ENCODE peak calls at places on chromosomes 16 and 17, in seven cellular contexts. A is fibroblast of mammary gland, O is astrocyte of the spinal cord, N is gastrocnemius medialis, E is lower leg skin, R is Peyer's patch, P is mesenchymal stem cell. M is an unnamed sample.

GRCh38 chr16:85357323-85357722 is 245.1 kb upstream of the CIBAR2 start:
- DNase-seq in R (no peak), E (no peak), P (no peak), O (no peak), A (no peak), N (no peak), M (no peak)

GRCh38 chr17:61000911-61001310 is 323.3 kb downstream of the BCAS3 start:
- DNase-seq in R (no peak), P (peak; percentile 63), E (no peak), O (peak; percentile 43), N (no peak), A (peak; percentile 89), M (peak; percentile 11)

GRCh38 chr16:67560827-67561342 is 1.4 kb upstream of the CTCF start:
- DNase-seq in P (no peak), N (no peak), O (no peak), E (no peak), R (no peak), A (no peak), M (no peak)

GRCh38 chr17:81518113-81518784 is 5.7 kb upstream of the ACTG1 start:
- DNase-seq in P (peak; percentile 51), R (no peak), E (no peak), N (no peak), A (no peak), O (no peak), M (no peak)

GRCh38 chr16:56356276-56357241 is 68.8 kb downstream of the AMFR start:
- DNase-seq in A (peak; percentile 80), P (peak; percentile 91), O (peak; percentile 89), N (peak; percentile 82), E (peak; percentile 94), R (peak; percentile 65), M (peak; percentile 93)

GRCh38 chr16:4866586-4866985 is 19.3 kb downstream of the UBN1 start:
- DNase-seq in E (peak; percentile 54), P (no peak), N (no peak), A (no peak), R (no peak), O (no peak), M (no peak)

GRCh38 chr17:82848022-82848592 is 8.3 kb upstream of the ZNF750 start:
- DNase-seq in P (no peak), E (no peak), R (no peak), N (peak; percentile 67), O (peak; percentile 86), A (peak; percentile 72), M (peak; percentile 50)

GRCh38 chr17:74768069-74768762 is 7.9 kb downstream of the NAT9 start:
- DNase-seq in P (no peak), O (peak; percentile 68), A (peak; percentile 81), R (no peak), N (peak; percentile 81), E (peak; percentile 93), M (no peak)

GRCh38 chr16:14509055-14509454 is 121.0 kb downstream of the PARN start:
- DNase-seq in O (peak; percentile 64), P (peak; percentile 47), R (no peak), A (peak; percentile 83), E (no peak), N (no peak), M (no peak)

GRCh38 chr16:80198265-80198994 is 342.4 kb upstream of the DYNLRB2 start:
- DNase-seq in O (peak; percentile 54), A (no peak), P (no peak), E (no peak), N (no peak), R (no peak), M (no peak)

GRCh38 chr16:10944249-10945064 is at the start of gene CLEC16A:
- DNase-seq in P (peak; percentile 96), E (peak; percentile 99), A (peak; percentile 96), R (peak; percentile 94), N (peak; percentile 97), O (peak; percentile 96), M (peak; percentile 98)

GRCh38 chr16:10947211-10947787 is 2.9 kb downstream of the CLEC16A start:
- DNase-seq in P (no peak), R (no peak), N (no peak), O (no peak), A (no peak), E (no peak), M (no peak)

GRCh38 chr16:10945065-10945787 is 862 bp downstream of the CLEC16A start:
- DNase-seq in P (no peak), R (no peak), A (no peak), E (no peak), O (no peak), N (no peak), M (no peak)

GRCh38 chr16:10949424-10949970 is 5.1 kb downstream of the CLEC16A start:
- DNase-seq in N (no peak), A (peak; percentile 34), O (peak; percentile 68), R (peak; percentile 83), P (no peak), E (no peak), M (no peak)

GRCh38 chr16:10946308-10946707 is 1.9 kb downstream of the CLEC16A start:
- DNase-seq in P (no peak), A (no peak), E (no peak), O (no peak), N (no peak), R (no peak), M (peak; percentile 65)
- H3K4me3 ChIP-seq in P (no peak overlapping the region), A (no peak overlapping the region), E (no peak overlapping the region), O (no peak overlapping the region), N (peak overlapping the region; percentile 93), R (no peak overlapping the region), M (no peak overlapping the region)

DNA sequence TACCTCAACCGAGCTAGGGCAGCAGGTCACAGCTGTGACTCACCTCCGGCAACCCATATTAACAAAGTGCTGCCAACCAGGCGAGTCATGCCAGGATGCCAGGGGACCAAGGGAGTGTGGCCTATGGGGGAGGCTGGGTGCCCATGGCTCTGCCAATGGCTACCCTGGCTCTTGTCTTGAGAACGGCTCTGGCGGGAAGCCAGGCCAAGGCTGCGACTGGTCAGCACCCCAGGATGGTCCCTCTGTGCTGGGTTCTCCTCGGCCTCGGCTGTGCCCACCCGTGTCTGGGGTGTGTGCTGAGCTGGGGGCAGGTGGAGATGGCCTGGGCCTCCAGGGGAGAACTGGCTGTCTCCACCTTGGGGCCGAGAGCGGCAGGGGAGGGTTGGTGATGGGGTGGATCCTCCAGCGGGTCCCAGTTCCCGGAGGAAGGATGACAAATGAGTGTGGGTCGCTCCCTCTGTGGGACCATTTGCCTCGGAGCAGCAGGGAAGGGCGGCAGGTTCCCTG is 75.9 kb downstream of the MRC2 start:
- DNase-seq in E (no peak), R (no peak), A (peak; percentile 56), N (no peak), P (peak; percentile 40), O (peak; percentile 39), M (no peak)
- H3K4me3 ChIP-seq in E (no peak overlapping the region), R (no peak overlapping the region), A (peak overlapping the region; percentile 36), N (peak overlapping the region; percentile 49), P (peak overlapping the region; percentile 85), O (peak overlapping the region; percentile 59), M (no peak overlapping the region)

GRCh38 chr16:69176033-69176780 is 10.8 kb upstream of the SNTB2 start:
- DNase-seq in R (no peak), E (no peak), P (peak; percentile 70), A (peak; percentile 74), O (peak; percentile 82), N (no peak), M (no peak)

GRCh38 chr16:69169607-69170352 is 17.2 kb upstream of the SNTB2 start:
- DNase-seq in A (no peak), N (no peak), P (no peak), O (no peak), E (peak; percentile 52), R (no peak), M (no peak)

GRCh38 chr16:69169051-69169450 is 17.9 kb upstream of the SNTB2 start:
- DNase-seq in R (no peak), P (no peak), N (no peak), A (no peak), E (peak; percentile 56), O (no peak), M (no peak)

GRCh38 chr16:69166946-69167930 is 19.7 kb upstream of the SNTB2 start:
- DNase-seq in A (no peak), O (peak; percentile 59), R (no peak), N (no peak), E (no peak), P (no peak), M (no peak)

GRCh38 chr16:69171325-69172095 is 15.5 kb upstream of the SNTB2 start:
- DNase-seq in E (peak; percentile 0), P (peak; percentile 47), R (no peak), A (no peak), O (no peak), N (no peak), M (no peak)
- H3K4me3 ChIP-seq in E (no peak overlapping the region), P (no peak overlapping the region), R (no peak overlapping the region), A (no peak overlapping the region), O (no peak overlapping the region), N (no peak overlapping the region), M (no peak overlapping the region)

DNA sequence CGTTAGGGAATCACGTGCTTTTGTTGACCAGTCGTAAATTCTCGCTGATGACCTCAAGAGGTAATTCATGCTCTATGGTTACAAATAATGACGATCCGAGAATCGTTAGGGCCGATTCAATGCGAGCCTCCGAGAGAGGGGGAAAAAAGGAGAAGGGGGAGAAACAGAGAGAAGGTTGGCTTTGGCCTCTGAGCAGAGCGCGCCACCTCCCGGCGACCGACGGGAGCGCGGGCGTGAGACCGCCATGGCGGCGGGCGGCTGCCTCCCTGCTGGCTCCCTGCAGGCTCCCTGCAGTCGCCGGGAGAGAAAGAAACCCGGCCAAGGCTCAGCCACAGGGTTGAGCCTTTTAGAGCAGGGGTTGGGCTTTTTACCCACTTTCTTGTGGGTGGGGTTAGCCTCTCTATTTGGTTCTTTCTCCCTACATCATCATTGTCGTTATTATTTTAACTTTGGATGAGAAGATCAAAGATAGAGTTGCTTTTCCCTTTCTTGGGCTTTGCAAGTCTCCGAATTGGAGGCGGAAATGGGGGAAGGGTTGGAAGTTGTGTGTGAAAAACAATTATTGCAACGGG is 347 bp upstream of the HOXB5 start:
- DNase-seq in N (peak; percentile 53), R (peak; percentile 72), A (peak; percentile 90), O (peak; percentile 97), E (peak; percentile 96), P (peak; percentile 98), M (peak; percentile 85)
- H3K4me3 ChIP-seq in N (peak overlapping the region; percentile 48), R (no peak overlapping the region), A (peak overlapping the region; percentile 46), O (peak overlapping the region; percentile 57), E (no peak overlapping the region), P (no peak overlapping the region), M (no peak overlapping the region)